ENCODE peak calls at places on chromosomes 3 and 15, in nine cellular contexts. D is OCI-LY7; J is left lung; C is CD8-positive, alpha-beta T cell; V is IMR-90; S is H9; T is upper lobe of right lung; P is colonic mucosa; G is tibial artery. U is an unnamed sample.
A peak's percentile ranks its signal among the peaks of the same experiment; 100 is the strongest.

GRCh38 chr15:32683231-32683630 is 34.6 kb upstream of the GREM1 start:
- DNase-seq in J (no peak), D (no peak), T (no peak), G (no peak), C (no peak), S (no peak), V (no peak), P (no peak), U (no peak)

GRCh38 chr3:106610362-106610997 is 741.7 kb upstream of the CBLB start:
- DNase-seq in J (no peak), V (peak; percentile 53), D (no peak), T (no peak), P (no peak), S (no peak), G (no peak), C (no peak), U (no peak)

GRCh38 chr15:76576526-76577279 is 240.1 kb downstream of the ISL2 start:
- DNase-seq in S (no peak), G (peak; percentile 90), J (no peak), V (peak; percentile 55), C (no peak), D (no peak), P (peak; percentile 83), T (peak; percentile 79), U (peak; percentile 18)

GRCh38 chr3:122415762-122416654 is at the start of gene WDR5B:
- DNase-seq in V (peak; percentile 96), P (peak; percentile 99), C (peak; percentile 97), G (peak; percentile 99), T (peak; percentile 98), S (peak; percentile 97), D (peak; percentile 98), J (peak; percentile 93), U (peak; percentile 99)

GRCh38 chr3:40043444-40043755 is 234.0 kb downstream of the MYRIP start:
- DNase-seq in C (no peak), J (no peak), T (no peak), S (no peak), P (no peak), V (no peak), G (no peak), D (no peak), U (no peak)

GRCh38 chr3:147756478-147756877 is 347.3 kb downstream of the ZIC1 start:
- DNase-seq in S (no peak), J (no peak), T (no peak), V (no peak), G (no peak), D (no peak), P (no peak), C (no peak), U (no peak)

GRCh38 chr15:74978503-74978902 is 16.9 kb upstream of the SCAMP5 start:
- DNase-seq in S (no peak), P (no peak), C (peak; percentile 30), V (peak; percentile 22), T (no peak), J (no peak), G (no peak), D (no peak), U (no peak)

GRCh38 chr15:77497108-77497737 is 76.5 kb downstream of the HMG20A start:
- DNase-seq in T (peak; percentile 63), P (no peak), V (no peak), S (peak; percentile 64), G (peak; percentile 86), D (no peak), J (no peak), C (no peak), U (no peak)

GRCh38 chr3:143280984-143281383 is 161.4 kb downstream of the CHST2 start:
- DNase-seq in C (no peak), P (no peak), D (no peak), J (no peak), V (no peak), S (no peak), G (no peak), T (no peak), U (no peak)

GRCh38 chr15:36856339-36856973 is 243.9 kb downstream of the MEIS2 start:
- DNase-seq in S (no peak), G (no peak), D (no peak), V (no peak), C (no peak), P (no peak), T (no peak), J (no peak), U (no peak)

GRCh38 chr15:85583404-85584390 is 203.3 kb downstream of the AKAP13 start:
- DNase-seq in S (no peak), J (no peak), G (no peak), V (peak; percentile 68), T (peak; percentile 70), C (peak; percentile 45), D (peak; percentile 77), P (peak; percentile 56), U (peak; percentile 85)

GRCh38 chr15:44038801-44039200 is 156.3 kb downstream of the FRMD5 start:
- DNase-seq in T (no peak), P (peak; percentile 18), C (no peak), D (no peak), S (peak; percentile 72), V (peak; percentile 66), J (no peak), G (no peak), U (no peak)

GRCh38 chr3:99502871-99503270 is 135.5 kb upstream of the COL8A1 start:
- DNase-seq in T (no peak), P (no peak), D (no peak), S (no peak), C (no peak), G (no peak), J (no peak), V (peak; percentile 11), U (no peak)

GRCh38 chr3:54087581-54088410 is 34.6 kb upstream of the CACNA2D3 start:
- DNase-seq in V (no peak), S (peak; percentile 46), C (no peak), D (no peak), G (no peak), P (no peak), J (peak; percentile 78), T (peak; percentile 69), U (no peak)

GRCh38 chr15:101613130-101614000 is 38.8 kb downstream of the TM2D3 start:
- DNase-seq in V (peak; percentile 31), G (peak; percentile 89), J (peak; percentile 68), T (no peak), C (no peak), D (no peak), P (peak; percentile 77), S (no peak), U (no peak)

GRCh38 chr3:180275176-180275575 is 238.4 kb upstream of the PEX5L start:
- DNase-seq in D (no peak), V (no peak), T (no peak), S (no peak), C (no peak), P (no peak), J (no peak), G (no peak), U (no peak)

GRCh38 chr3:125186261-125186770 is 26.2 kb downstream of the SLC12A8 start:
- DNase-seq in P (no peak), V (peak; percentile 71), T (no peak), D (no peak), J (no peak), S (no peak), C (no peak), G (no peak), U (no peak)

GRCh38 chr15:71626596-71627088 is 183.7 kb upstream of the NR2E3 start:
- DNase-seq in T (no peak), V (no peak), J (no peak), S (no peak), G (no peak), C (no peak), D (no peak), P (no peak), U (no peak)

GRCh38 chr3:171351676-171352075 is 108.5 kb downstream of the TNIK start:
- DNase-seq in T (no peak), J (no peak), S (no peak), G (no peak), D (no peak), P (no peak), V (peak; percentile 92), C (no peak), U (no peak)

GRCh38 chr15:38196116-38196515 is 56.5 kb upstream of the SPRED1 start:
- DNase-seq in P (no peak), G (no peak), J (no peak), S (no peak), T (no peak), D (no peak), V (no peak), C (no peak), U (no peak)

GRCh38 chr15:97545799-97546198 is 414.7 kb upstream of the ARRDC4 start:
- DNase-seq in C (no peak), S (no peak), D (no peak), J (no peak), G (no peak), P (no peak), T (no peak), V (no peak), U (no peak)
- H3K9me3 ChIP-seq in C (no peaks in the 10 kb centered on the region), S (no peaks in the 10 kb centered on the region), D (no peaks in the 10 kb centered on the region), J (peaks cover 39% of the 10 kb centered on the region), G (peaks cover 3% of the 10 kb centered on the region), P (no peaks in the 10 kb centered on the region), T (peaks cover 5% of the 10 kb centered on the region), V (peaks cover 6% of the 10 kb centered on the region), U (no peaks in the 10 kb centered on the region)

GRCh38 chr15:40254452-40254851 is 15.6 kb downstream of the PAK6 start:
- DNase-seq in G (no peak), C (no peak), P (no peak), D (no peak), J (peak; percentile 16), V (no peak), T (no peak), S (no peak), U (no peak)
- TF ChIP-seq CTCF in G (no peak), C (no peak), P (no peak), D (peak; percentile 25), J (no peak), V (no peak), T (no peak), S (no peak), U (no peak)

DNA sequence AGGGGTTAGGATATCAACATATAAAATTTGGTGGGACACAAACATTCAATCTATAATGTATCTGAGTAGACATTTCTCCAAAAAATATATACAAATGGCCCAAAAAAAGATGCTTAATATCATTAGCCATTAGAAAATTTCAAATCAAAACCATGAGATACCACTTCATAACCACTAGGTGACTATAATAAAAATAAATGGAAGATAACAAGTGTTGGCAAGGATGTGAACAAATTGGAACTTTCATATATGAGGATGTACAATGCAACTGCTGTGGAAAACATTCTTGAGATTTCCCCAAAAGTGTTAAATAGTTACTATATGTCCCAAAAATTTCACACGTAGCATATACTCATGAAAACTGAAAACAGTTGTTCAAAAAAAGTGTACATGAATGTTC is 36.5 kb upstream of the WNT7A start:
- DNase-seq in S (no peak), G (no peak), D (no peak), P (no peak), J (no peak), C (no peak), T (no peak), V (no peak), U (no peak)
- H3K9me3 ChIP-seq in S (no peaks in the 10 kb centered on the region), G (peaks cover 46% of the 10 kb centered on the region), D (no peaks in the 10 kb centered on the region), P (no peaks in the 10 kb centered on the region), J (peaks cover 77% of the 10 kb centered on the region), C (peaks cover 12% of the 10 kb centered on the region), T (peaks cover 12% of the 10 kb centered on the region), V (no peaks in the 10 kb centered on the region), U (no peaks in the 10 kb centered on the region)

DNA sequence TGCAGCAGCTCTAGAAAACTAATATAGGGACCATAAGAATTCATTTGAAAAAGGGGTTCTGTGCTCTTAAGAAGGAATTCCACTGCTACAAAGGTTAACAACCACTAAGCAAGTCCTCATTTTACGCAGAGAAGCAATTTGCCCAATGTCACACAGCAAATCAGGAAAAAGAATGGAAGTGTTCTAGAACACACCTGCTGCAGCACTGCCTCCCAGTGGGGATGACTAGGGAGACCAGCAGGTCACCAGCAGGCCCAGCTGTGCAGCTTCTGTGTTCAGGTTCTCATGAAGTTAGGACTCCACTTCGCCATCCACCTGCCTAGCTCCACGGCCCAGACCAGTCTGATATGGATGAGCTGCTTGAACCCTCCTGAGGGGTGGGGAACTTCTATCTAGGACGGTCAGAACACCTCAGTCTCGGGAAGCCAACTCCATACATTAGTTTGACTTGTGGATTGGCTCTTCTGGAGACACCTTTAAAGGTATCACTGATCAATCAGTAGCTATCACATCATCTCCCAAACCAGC is 18.6 kb downstream of the POMGNT2 start:
- DNase-seq in S (no peak), P (no peak), V (no peak), D (no peak), G (no peak), J (no peak), C (no peak), T (no peak), U (no peak)
- TF ChIP-seq CTCF in S (no peak), P (no peak), V (no peak), D (no peak), G (no peak), J (no peak), C (no peak), T (no peak), U (no peak)